ENCODE peak calls at places on chromosomes 3 and 15, in six cellular contexts. S, H, V, L, P and E are unnamed samples.

GRCh38 chr3:120062474-120062873 is 31.8 kb downstream of the GSK3B start:
- DNase-seq in S (no peak), L (no peak), V (no peak), P (no peak), H (no peak), E (no peak)

GRCh38 chr3:128969993-128970740 is 23.7 kb downstream of the CFAP92 start:
- DNase-seq in P (peak; percentile 14), L (peak; percentile 43), S (peak; percentile 16), H (peak; percentile 70), V (peak; percentile 14), E (peak; percentile 58)

GRCh38 chr3:72630614-72631344 is 217.5 kb downstream of the SHQ1 start:
- DNase-seq in S (no peak), P (no peak), L (no peak), H (no peak), V (no peak), E (no peak)

GRCh38 chr3:185779461-185779860 is 45.4 kb downstream of the IGF2BP2 start:
- DNase-seq in L (no peak), P (no peak), H (no peak), V (no peak), S (no peak), E (no peak)

GRCh38 chr3:186471781-186472180 is 72.4 kb downstream of the CRYGS start:
- DNase-seq in H (no peak), S (no peak), V (no peak), P (no peak), L (no peak), E (no peak)

GRCh38 chr15:43776101-43776717 is 557 bp downstream of the ELL3 start:
- DNase-seq in L (no peak), S (no peak), V (no peak), P (no peak), H (peak; percentile 79), E (peak; percentile 14)

GRCh38 chr3:134373942-134374790 is at the start of gene AMOTL2:
- DNase-seq in S (peak; percentile 72), V (no peak), P (peak; percentile 59), L (peak; percentile 91), H (peak; percentile 74), E (peak; percentile 96)

GRCh38 chr3:193928354-193929209 is 207.4 kb upstream of the HES1 start:
- DNase-seq in P (no peak), L (no peak), V (no peak), S (no peak), H (no peak), E (no peak)

GRCh38 chr15:66894986-66895780 is 170.2 kb upstream of the SMAD3 start:
- DNase-seq in V (no peak), P (no peak), H (no peak), L (no peak), S (no peak), E (no peak)

GRCh38 chr3:89692601-89693000 is 585.2 kb downstream of the EPHA3 start:
- DNase-seq in L (no peak), H (no peak), V (no peak), P (no peak), S (no peak), E (no peak)

GRCh38 chr15:51629612-51630011 is 7.0 kb upstream of the DMXL2 start:
- DNase-seq in L (no peak), P (no peak), H (no peak), S (no peak), V (no peak), E (no peak)

GRCh38 chr15:49423021-49423420 is at the start of gene FGF7:
- DNase-seq in H (no peak), S (no peak), V (no peak), P (no peak), L (no peak), E (peak; percentile 9)

GRCh38 chr3:37543692-37544091 is 318.0 kb upstream of the CTDSPL start:
- DNase-seq in P (no peak), V (no peak), H (no peak), S (no peak), L (no peak), E (no peak)